ENCODE peak calls at places on chromosomes 6 and 20, in eight cellular contexts. One of them, this sample, is unnamed.

GRCh38 chr20:10524034-10524476 is 89.0 kb downstream of the SLX4IP start:
- DNase-seq in heart right ventricle: peak; percentile 48
- DNase-seq in Right ventricle myocardium inferior: peak; percentile 74
- DNase-seq in activated CD4-positive, alpha-beta memory T cell treated with anti-CD3 and anti-CD28 coated beads, Interleukin-2, amount 10 ng/mL, durations not matched to agents 7 days and 5 days: no peak
- DNase-seq in HTR-8/SVneo: no peak
- DNase-seq in NCI-H1436 treated with DMSO at 0.1 percent for 48 hours: no peak
- DNase-seq in SK-MEL-5: no peak
- DNase-seq in stimulated activated CD4-positive, alpha-beta T cell treated with anti-CD3 and anti-CD28 coated beads, TNF-alpha, amount 100 ng/mL, for 48 hours: no peak
- DNase-seq in this sample: no peak

GRCh38 chr20:51369503-51369902 is 173.0 kb downstream of the NFATC2 start:
- DNase-seq in heart right ventricle: no peak
- DNase-seq in Right ventricle myocardium inferior: no peak
- DNase-seq in activated CD4-positive, alpha-beta memory T cell treated with anti-CD3 and anti-CD28 coated beads, Interleukin-2, amount 10 ng/mL, durations not matched to agents 7 days and 5 days: no peak
- DNase-seq in HTR-8/SVneo: no peak
- DNase-seq in NCI-H1436 treated with DMSO at 0.1 percent for 48 hours: no peak
- DNase-seq in SK-MEL-5: no peak
- DNase-seq in stimulated activated CD4-positive, alpha-beta T cell treated with anti-CD3 and anti-CD28 coated beads, TNF-alpha, amount 100 ng/mL, for 48 hours: no peak
- DNase-seq in this sample: no peak

GRCh38 chr6:7446644-7447325 is 57.2 kb downstream of the RIOK1 start:
- DNase-seq in heart right ventricle: no peak
- DNase-seq in Right ventricle myocardium inferior: no peak
- DNase-seq in activated CD4-positive, alpha-beta memory T cell treated with anti-CD3 and anti-CD28 coated beads, Interleukin-2, amount 10 ng/mL, durations not matched to agents 7 days and 5 days: no peak
- DNase-seq in HTR-8/SVneo: no peak
- DNase-seq in NCI-H1436 treated with DMSO at 0.1 percent for 48 hours: no peak
- DNase-seq in SK-MEL-5: no peak
- DNase-seq in stimulated activated CD4-positive, alpha-beta T cell treated with anti-CD3 and anti-CD28 coated beads, TNF-alpha, amount 100 ng/mL, for 48 hours: no peak
- DNase-seq in this sample: no peak

GRCh38 chr20:38402089-38402488 is 33.0 kb downstream of the SNHG17 start:
- DNase-seq in heart right ventricle: no peak
- DNase-seq in Right ventricle myocardium inferior: no peak
- DNase-seq in activated CD4-positive, alpha-beta memory T cell treated with anti-CD3 and anti-CD28 coated beads, Interleukin-2, amount 10 ng/mL, durations not matched to agents 7 days and 5 days: no peak
- DNase-seq in HTR-8/SVneo: no peak
- DNase-seq in NCI-H1436 treated with DMSO at 0.1 percent for 48 hours: no peak
- DNase-seq in SK-MEL-5: no peak
- DNase-seq in stimulated activated CD4-positive, alpha-beta T cell treated with anti-CD3 and anti-CD28 coated beads, TNF-alpha, amount 100 ng/mL, for 48 hours: no peak
- DNase-seq in this sample: no peak

GRCh38 chr6:28947831-28948270 is 24.1 kb upstream of the TRIM27 start:
- DNase-seq in heart right ventricle: no peak
- DNase-seq in Right ventricle myocardium inferior: no peak
- DNase-seq in activated CD4-positive, alpha-beta memory T cell treated with anti-CD3 and anti-CD28 coated beads, Interleukin-2, amount 10 ng/mL, durations not matched to agents 7 days and 5 days: no peak
- DNase-seq in HTR-8/SVneo: no peak
- DNase-seq in NCI-H1436 treated with DMSO at 0.1 percent for 48 hours: no peak
- DNase-seq in SK-MEL-5: no peak
- DNase-seq in stimulated activated CD4-positive, alpha-beta T cell treated with anti-CD3 and anti-CD28 coated beads, TNF-alpha, amount 100 ng/mL, for 48 hours: no peak
- DNase-seq in this sample: no peak

GRCh38 chr20:50729925-50730764 is 1.2 kb upstream of the PARD6B start:
- DNase-seq in heart right ventricle: no peak
- DNase-seq in Right ventricle myocardium inferior: no peak
- DNase-seq in activated CD4-positive, alpha-beta memory T cell treated with anti-CD3 and anti-CD28 coated beads, Interleukin-2, amount 10 ng/mL, durations not matched to agents 7 days and 5 days: no peak
- DNase-seq in HTR-8/SVneo: no peak
- DNase-seq in NCI-H1436 treated with DMSO at 0.1 percent for 48 hours: no peak
- DNase-seq in SK-MEL-5: no peak
- DNase-seq in stimulated activated CD4-positive, alpha-beta T cell treated with anti-CD3 and anti-CD28 coated beads, TNF-alpha, amount 100 ng/mL, for 48 hours: no peak
- DNase-seq in this sample: no peak

GRCh38 chr6:145977881-145978280 is 13.7 kb upstream of the SHPRH start:
- DNase-seq in heart right ventricle: no peak
- DNase-seq in Right ventricle myocardium inferior: no peak
- DNase-seq in activated CD4-positive, alpha-beta memory T cell treated with anti-CD3 and anti-CD28 coated beads, Interleukin-2, amount 10 ng/mL, durations not matched to agents 7 days and 5 days: no peak
- DNase-seq in HTR-8/SVneo: no peak
- DNase-seq in NCI-H1436 treated with DMSO at 0.1 percent for 48 hours: no peak
- DNase-seq in SK-MEL-5: no peak
- DNase-seq in stimulated activated CD4-positive, alpha-beta T cell treated with anti-CD3 and anti-CD28 coated beads, TNF-alpha, amount 100 ng/mL, for 48 hours: no peak
- DNase-seq in this sample: no peak

GRCh38 chr20:49349678-49350077 is 71.8 kb upstream of the ZNFX1 start:
- DNase-seq in heart right ventricle: no peak
- DNase-seq in Right ventricle myocardium inferior: no peak
- DNase-seq in activated CD4-positive, alpha-beta memory T cell treated with anti-CD3 and anti-CD28 coated beads, Interleukin-2, amount 10 ng/mL, durations not matched to agents 7 days and 5 days: no peak
- DNase-seq in HTR-8/SVneo: no peak
- DNase-seq in NCI-H1436 treated with DMSO at 0.1 percent for 48 hours: no peak
- DNase-seq in SK-MEL-5: no peak
- DNase-seq in stimulated activated CD4-positive, alpha-beta T cell treated with anti-CD3 and anti-CD28 coated beads, TNF-alpha, amount 100 ng/mL, for 48 hours: no peak
- DNase-seq in this sample: no peak

GRCh38 chr6:73455865-73456629 is 4.0 kb upstream of the CGAS start:
- DNase-seq in heart right ventricle: no peak
- DNase-seq in Right ventricle myocardium inferior: no peak
- DNase-seq in activated CD4-positive, alpha-beta memory T cell treated with anti-CD3 and anti-CD28 coated beads, Interleukin-2, amount 10 ng/mL, durations not matched to agents 7 days and 5 days: no peak
- DNase-seq in HTR-8/SVneo: no peak
- DNase-seq in NCI-H1436 treated with DMSO at 0.1 percent for 48 hours: no peak
- DNase-seq in SK-MEL-5: no peak
- DNase-seq in stimulated activated CD4-positive, alpha-beta T cell treated with anti-CD3 and anti-CD28 coated beads, TNF-alpha, amount 100 ng/mL, for 48 hours: no peak
- DNase-seq in this sample: no peak

GRCh38 chr6:26439552-26440125 is 665 bp upstream of the BTN3A3 start:
- DNase-seq in heart right ventricle: no peak
- DNase-seq in Right ventricle myocardium inferior: no peak
- DNase-seq in activated CD4-positive, alpha-beta memory T cell treated with anti-CD3 and anti-CD28 coated beads, Interleukin-2, amount 10 ng/mL, durations not matched to agents 7 days and 5 days: no peak
- DNase-seq in HTR-8/SVneo: no peak
- DNase-seq in NCI-H1436 treated with DMSO at 0.1 percent for 48 hours: no peak
- DNase-seq in SK-MEL-5: no peak
- DNase-seq in stimulated activated CD4-positive, alpha-beta T cell treated with anti-CD3 and anti-CD28 coated beads, TNF-alpha, amount 100 ng/mL, for 48 hours: no peak
- DNase-seq in this sample: no peak

GRCh38 chr20:32642257-32643046 is 31.3 kb downstream of the C20orf203 start:
- DNase-seq in heart right ventricle: no peak
- DNase-seq in Right ventricle myocardium inferior: no peak
- DNase-seq in activated CD4-positive, alpha-beta memory T cell treated with anti-CD3 and anti-CD28 coated beads, Interleukin-2, amount 10 ng/mL, durations not matched to agents 7 days and 5 days: no peak
- DNase-seq in HTR-8/SVneo: no peak
- DNase-seq in NCI-H1436 treated with DMSO at 0.1 percent for 48 hours: no peak
- DNase-seq in SK-MEL-5: no peak
- DNase-seq in stimulated activated CD4-positive, alpha-beta T cell treated with anti-CD3 and anti-CD28 coated beads, TNF-alpha, amount 100 ng/mL, for 48 hours: no peak
- DNase-seq in this sample: no peak

GRCh38 chr20:4038676-4039075 is 23.3 kb upstream of the RNF24 start:
- DNase-seq in heart right ventricle: no peak
- DNase-seq in Right ventricle myocardium inferior: no peak
- DNase-seq in activated CD4-positive, alpha-beta memory T cell treated with anti-CD3 and anti-CD28 coated beads, Interleukin-2, amount 10 ng/mL, durations not matched to agents 7 days and 5 days: no peak
- DNase-seq in HTR-8/SVneo: no peak
- DNase-seq in NCI-H1436 treated with DMSO at 0.1 percent for 48 hours: no peak
- DNase-seq in SK-MEL-5: peak; percentile 11
- DNase-seq in stimulated activated CD4-positive, alpha-beta T cell treated with anti-CD3 and anti-CD28 coated beads, TNF-alpha, amount 100 ng/mL, for 48 hours: no peak
- DNase-seq in this sample: no peak

GRCh38 chr6:72371473-72371872 is 250.4 kb upstream of the KCNQ5 start:
- DNase-seq in heart right ventricle: no peak
- DNase-seq in Right ventricle myocardium inferior: no peak
- DNase-seq in activated CD4-positive, alpha-beta memory T cell treated with anti-CD3 and anti-CD28 coated beads, Interleukin-2, amount 10 ng/mL, durations not matched to agents 7 days and 5 days: no peak
- DNase-seq in HTR-8/SVneo: no peak
- DNase-seq in NCI-H1436 treated with DMSO at 0.1 percent for 48 hours: no peak
- DNase-seq in SK-MEL-5: no peak
- DNase-seq in stimulated activated CD4-positive, alpha-beta T cell treated with anti-CD3 and anti-CD28 coated beads, TNF-alpha, amount 100 ng/mL, for 48 hours: no peak
- DNase-seq in this sample: no peak

GRCh38 chr20:9344080-9344920 is 170.1 kb upstream of the LAMP5 start:
- DNase-seq in heart right ventricle: no peak
- DNase-seq in Right ventricle myocardium inferior: no peak
- DNase-seq in activated CD4-positive, alpha-beta memory T cell treated with anti-CD3 and anti-CD28 coated beads, Interleukin-2, amount 10 ng/mL, durations not matched to agents 7 days and 5 days: no peak
- DNase-seq in HTR-8/SVneo: peak; percentile 28
- DNase-seq in NCI-H1436 treated with DMSO at 0.1 percent for 48 hours: no peak
- DNase-seq in SK-MEL-5: no peak
- DNase-seq in stimulated activated CD4-positive, alpha-beta T cell treated with anti-CD3 and anti-CD28 coated beads, TNF-alpha, amount 100 ng/mL, for 48 hours: no peak
- DNase-seq in this sample: no peak

GRCh38 chr6:167495506-167496391 is 170.9 kb downstream of the TTLL2 start:
- DNase-seq in heart right ventricle: no peak
- DNase-seq in Right ventricle myocardium inferior: no peak
- DNase-seq in activated CD4-positive, alpha-beta memory T cell treated with anti-CD3 and anti-CD28 coated beads, Interleukin-2, amount 10 ng/mL, durations not matched to agents 7 days and 5 days: no peak
- DNase-seq in HTR-8/SVneo: no peak
- DNase-seq in NCI-H1436 treated with DMSO at 0.1 percent for 48 hours: no peak
- DNase-seq in SK-MEL-5: no peak
- DNase-seq in stimulated activated CD4-positive, alpha-beta T cell treated with anti-CD3 and anti-CD28 coated beads, TNF-alpha, amount 100 ng/mL, for 48 hours: no peak
- DNase-seq in this sample: no peak

GRCh38 chr6:98641929-98642328 is 192.4 kb upstream of the POU3F2 start:
- DNase-seq in heart right ventricle: no peak
- DNase-seq in Right ventricle myocardium inferior: no peak
- DNase-seq in activated CD4-positive, alpha-beta memory T cell treated with anti-CD3 and anti-CD28 coated beads, Interleukin-2, amount 10 ng/mL, durations not matched to agents 7 days and 5 days: no peak
- DNase-seq in HTR-8/SVneo: no peak
- DNase-seq in NCI-H1436 treated with DMSO at 0.1 percent for 48 hours: no peak
- DNase-seq in SK-MEL-5: peak; percentile 68
- DNase-seq in stimulated activated CD4-positive, alpha-beta T cell treated with anti-CD3 and anti-CD28 coated beads, TNF-alpha, amount 100 ng/mL, for 48 hours: no peak
- DNase-seq in this sample: no peak

GRCh38 chr6:111727798-111728197 is 122.1 kb upstream of the TRAF3IP2 start:
- DNase-seq in heart right ventricle: no peak
- DNase-seq in Right ventricle myocardium inferior: no peak
- DNase-seq in activated CD4-positive, alpha-beta memory T cell treated with anti-CD3 and anti-CD28 coated beads, Interleukin-2, amount 10 ng/mL, durations not matched to agents 7 days and 5 days: no peak
- DNase-seq in HTR-8/SVneo: no peak
- DNase-seq in NCI-H1436 treated with DMSO at 0.1 percent for 48 hours: no peak
- DNase-seq in SK-MEL-5: peak; percentile 65
- DNase-seq in stimulated activated CD4-positive, alpha-beta T cell treated with anti-CD3 and anti-CD28 coated beads, TNF-alpha, amount 100 ng/mL, for 48 hours: no peak
- DNase-seq in this sample: no peak

GRCh38 chr6:42341221-42341620 is 110.5 kb downstream of the TRERF1 start:
- DNase-seq in heart right ventricle: no peak
- DNase-seq in Right ventricle myocardium inferior: no peak
- DNase-seq in activated CD4-positive, alpha-beta memory T cell treated with anti-CD3 and anti-CD28 coated beads, Interleukin-2, amount 10 ng/mL, durations not matched to agents 7 days and 5 days: no peak
- DNase-seq in HTR-8/SVneo: no peak
- DNase-seq in NCI-H1436 treated with DMSO at 0.1 percent for 48 hours: no peak
- DNase-seq in SK-MEL-5: no peak
- DNase-seq in stimulated activated CD4-positive, alpha-beta T cell treated with anti-CD3 and anti-CD28 coated beads, TNF-alpha, amount 100 ng/mL, for 48 hours: no peak
- DNase-seq in this sample: no peak

GRCh38 chr6:138012682-138013081 is 94.5 kb downstream of the PERP start:
- DNase-seq in heart right ventricle: no peak
- DNase-seq in Right ventricle myocardium inferior: no peak
- DNase-seq in activated CD4-positive, alpha-beta memory T cell treated with anti-CD3 and anti-CD28 coated beads, Interleukin-2, amount 10 ng/mL, durations not matched to agents 7 days and 5 days: no peak
- DNase-seq in HTR-8/SVneo: no peak
- DNase-seq in NCI-H1436 treated with DMSO at 0.1 percent for 48 hours: no peak
- DNase-seq in SK-MEL-5: no peak
- DNase-seq in stimulated activated CD4-positive, alpha-beta T cell treated with anti-CD3 and anti-CD28 coated beads, TNF-alpha, amount 100 ng/mL, for 48 hours: no peak
- DNase-seq in this sample: no peak

GRCh38 chr20:17460119-17460518 is 71.1 kb downstream of the BFSP1 start:
- DNase-seq in heart right ventricle: no peak
- DNase-seq in Right ventricle myocardium inferior: no peak
- DNase-seq in activated CD4-positive, alpha-beta memory T cell treated with anti-CD3 and anti-CD28 coated beads, Interleukin-2, amount 10 ng/mL, durations not matched to agents 7 days and 5 days: no peak
- DNase-seq in HTR-8/SVneo: no peak
- DNase-seq in NCI-H1436 treated with DMSO at 0.1 percent for 48 hours: no peak
- DNase-seq in SK-MEL-5: peak; percentile 27
- DNase-seq in stimulated activated CD4-positive, alpha-beta T cell treated with anti-CD3 and anti-CD28 coated beads, TNF-alpha, amount 100 ng/mL, for 48 hours: no peak
- DNase-seq in this sample: no peak

GRCh38 chr20:21901470-21902275 is 196.2 kb downstream of the PAX1 start:
- DNase-seq in heart right ventricle: peak; percentile 52
- DNase-seq in Right ventricle myocardium inferior: peak; percentile 74
- DNase-seq in activated CD4-positive, alpha-beta memory T cell treated with anti-CD3 and anti-CD28 coated beads, Interleukin-2, amount 10 ng/mL, durations not matched to agents 7 days and 5 days: no peak
- DNase-seq in HTR-8/SVneo: no peak
- DNase-seq in NCI-H1436 treated with DMSO at 0.1 percent for 48 hours: no peak
- DNase-seq in SK-MEL-5: no peak
- DNase-seq in stimulated activated CD4-positive, alpha-beta T cell treated with anti-CD3 and anti-CD28 coated beads, TNF-alpha, amount 100 ng/mL, for 48 hours: no peak
- DNase-seq in this sample: no peak

GRCh38 chr6:27293436-27294152 is 18.5 kb downstream of the POM121L2 start:
- DNase-seq in heart right ventricle: no peak
- DNase-seq in Right ventricle myocardium inferior: no peak
- DNase-seq in activated CD4-positive, alpha-beta memory T cell treated with anti-CD3 and anti-CD28 coated beads, Interleukin-2, amount 10 ng/mL, durations not matched to agents 7 days and 5 days: no peak
- DNase-seq in HTR-8/SVneo: no peak
- DNase-seq in NCI-H1436 treated with DMSO at 0.1 percent for 48 hours: no peak
- DNase-seq in SK-MEL-5: peak; percentile 89
- DNase-seq in stimulated activated CD4-positive, alpha-beta T cell treated with anti-CD3 and anti-CD28 coated beads, TNF-alpha, amount 100 ng/mL, for 48 hours: no peak
- DNase-seq in this sample: no peak

GRCh38 chr20:44619294-44619693 is 32.2 kb downstream of the ADA start:
- DNase-seq in heart right ventricle: no peak
- DNase-seq in Right ventricle myocardium inferior: peak; percentile 27
- DNase-seq in activated CD4-positive, alpha-beta memory T cell treated with anti-CD3 and anti-CD28 coated beads, Interleukin-2, amount 10 ng/mL, durations not matched to agents 7 days and 5 days: no peak
- DNase-seq in HTR-8/SVneo: no peak
- DNase-seq in NCI-H1436 treated with DMSO at 0.1 percent for 48 hours: no peak
- DNase-seq in SK-MEL-5: no peak
- DNase-seq in stimulated activated CD4-positive, alpha-beta T cell treated with anti-CD3 and anti-CD28 coated beads, TNF-alpha, amount 100 ng/mL, for 48 hours: no peak
- DNase-seq in this sample: no peak

GRCh38 chr20:40753472-40753871 is 64.4 kb upstream of the MAFB start:
- DNase-seq in heart right ventricle: no peak
- DNase-seq in Right ventricle myocardium inferior: no peak
- DNase-seq in activated CD4-positive, alpha-beta memory T cell treated with anti-CD3 and anti-CD28 coated beads, Interleukin-2, amount 10 ng/mL, durations not matched to agents 7 days and 5 days: no peak
- DNase-seq in HTR-8/SVneo: no peak
- DNase-seq in NCI-H1436 treated with DMSO at 0.1 percent for 48 hours: no peak
- DNase-seq in SK-MEL-5: no peak
- DNase-seq in stimulated activated CD4-positive, alpha-beta T cell treated with anti-CD3 and anti-CD28 coated beads, TNF-alpha, amount 100 ng/mL, for 48 hours: no peak
- DNase-seq in this sample: no peak

GRCh38 chr20:11080776-11081406 is 407.1 kb upstream of the JAG1 start:
- DNase-seq in heart right ventricle: no peak
- DNase-seq in Right ventricle myocardium inferior: no peak
- DNase-seq in activated CD4-positive, alpha-beta memory T cell treated with anti-CD3 and anti-CD28 coated beads, Interleukin-2, amount 10 ng/mL, durations not matched to agents 7 days and 5 days: no peak
- DNase-seq in HTR-8/SVneo: no peak
- DNase-seq in NCI-H1436 treated with DMSO at 0.1 percent for 48 hours: no peak
- DNase-seq in SK-MEL-5: no peak
- DNase-seq in stimulated activated CD4-positive, alpha-beta T cell treated with anti-CD3 and anti-CD28 coated beads, TNF-alpha, amount 100 ng/mL, for 48 hours: no peak
- DNase-seq in this sample: no peak

GRCh38 chr6:3776881-3777507 is 25.5 kb upstream of the PXDC1 start:
- DNase-seq in heart right ventricle: no peak
- DNase-seq in Right ventricle myocardium inferior: no peak
- DNase-seq in activated CD4-positive, alpha-beta memory T cell treated with anti-CD3 and anti-CD28 coated beads, Interleukin-2, amount 10 ng/mL, durations not matched to agents 7 days and 5 days: no peak
- DNase-seq in HTR-8/SVneo: peak; percentile 45
- DNase-seq in NCI-H1436 treated with DMSO at 0.1 percent for 48 hours: no peak
- DNase-seq in SK-MEL-5: peak; percentile 32
- DNase-seq in stimulated activated CD4-positive, alpha-beta T cell treated with anti-CD3 and anti-CD28 coated beads, TNF-alpha, amount 100 ng/mL, for 48 hours: no peak
- DNase-seq in this sample: no peak

GRCh38 chr20:44218441-44218840 is 7.9 kb upstream of the OSER1 start:
- DNase-seq in heart right ventricle: no peak
- DNase-seq in Right ventricle myocardium inferior: no peak
- DNase-seq in activated CD4-positive, alpha-beta memory T cell treated with anti-CD3 and anti-CD28 coated beads, Interleukin-2, amount 10 ng/mL, durations not matched to agents 7 days and 5 days: peak; percentile 60
- DNase-seq in HTR-8/SVneo: no peak
- DNase-seq in NCI-H1436 treated with DMSO at 0.1 percent for 48 hours: no peak
- DNase-seq in SK-MEL-5: no peak
- DNase-seq in stimulated activated CD4-positive, alpha-beta T cell treated with anti-CD3 and anti-CD28 coated beads, TNF-alpha, amount 100 ng/mL, for 48 hours: no peak
- DNase-seq in this sample: peak; percentile 36

GRCh38 chr6:23696946-23697345 is 429.1 kb upstream of the NRSN1 start:
- DNase-seq in heart right ventricle: no peak
- DNase-seq in Right ventricle myocardium inferior: no peak
- DNase-seq in activated CD4-positive, alpha-beta memory T cell treated with anti-CD3 and anti-CD28 coated beads, Interleukin-2, amount 10 ng/mL, durations not matched to agents 7 days and 5 days: no peak
- DNase-seq in HTR-8/SVneo: no peak
- DNase-seq in NCI-H1436 treated with DMSO at 0.1 percent for 48 hours: no peak
- DNase-seq in SK-MEL-5: no peak
- DNase-seq in stimulated activated CD4-positive, alpha-beta T cell treated with anti-CD3 and anti-CD28 coated beads, TNF-alpha, amount 100 ng/mL, for 48 hours: no peak
- DNase-seq in this sample: no peak

GRCh38 chr6:126723541-126724170 is 383.7 kb downstream of the CENPW start:
- DNase-seq in heart right ventricle: no peak
- DNase-seq in Right ventricle myocardium inferior: no peak
- DNase-seq in activated CD4-positive, alpha-beta memory T cell treated with anti-CD3 and anti-CD28 coated beads, Interleukin-2, amount 10 ng/mL, durations not matched to agents 7 days and 5 days: no peak
- DNase-seq in HTR-8/SVneo: no peak
- DNase-seq in NCI-H1436 treated with DMSO at 0.1 percent for 48 hours: no peak
- DNase-seq in SK-MEL-5: no peak
- DNase-seq in stimulated activated CD4-positive, alpha-beta T cell treated with anti-CD3 and anti-CD28 coated beads, TNF-alpha, amount 100 ng/mL, for 48 hours: no peak
- DNase-seq in this sample: no peak

GRCh38 chr20:21510414-21510971 is 3.4 kb downstream of the NKX2-2 start:
- DNase-seq in heart right ventricle: no peak
- DNase-seq in Right ventricle myocardium inferior: no peak
- DNase-seq in activated CD4-positive, alpha-beta memory T cell treated with anti-CD3 and anti-CD28 coated beads, Interleukin-2, amount 10 ng/mL, durations not matched to agents 7 days and 5 days: no peak
- DNase-seq in HTR-8/SVneo: no peak
- DNase-seq in NCI-H1436 treated with DMSO at 0.1 percent for 48 hours: no peak
- DNase-seq in SK-MEL-5: no peak
- DNase-seq in stimulated activated CD4-positive, alpha-beta T cell treated with anti-CD3 and anti-CD28 coated beads, TNF-alpha, amount 100 ng/mL, for 48 hours: no peak
- DNase-seq in this sample: no peak

GRCh38 chr6:132663661-132664060 is 4.7 kb upstream of the TAAR1 start:
- DNase-seq in heart right ventricle: no peak
- DNase-seq in Right ventricle myocardium inferior: no peak
- DNase-seq in activated CD4-positive, alpha-beta memory T cell treated with anti-CD3 and anti-CD28 coated beads, Interleukin-2, amount 10 ng/mL, durations not matched to agents 7 days and 5 days: no peak
- DNase-seq in HTR-8/SVneo: no peak
- DNase-seq in NCI-H1436 treated with DMSO at 0.1 percent for 48 hours: no peak
- DNase-seq in SK-MEL-5: no peak
- DNase-seq in stimulated activated CD4-positive, alpha-beta T cell treated with anti-CD3 and anti-CD28 coated beads, TNF-alpha, amount 100 ng/mL, for 48 hours: no peak
- DNase-seq in this sample: no peak

GRCh38 chr6:41649596-41649995 is 11.3 kb downstream of the MDFI start:
- DNase-seq in heart right ventricle: no peak
- DNase-seq in Right ventricle myocardium inferior: no peak
- DNase-seq in activated CD4-positive, alpha-beta memory T cell treated with anti-CD3 and anti-CD28 coated beads, Interleukin-2, amount 10 ng/mL, durations not matched to agents 7 days and 5 days: no peak
- DNase-seq in HTR-8/SVneo: no peak
- DNase-seq in NCI-H1436 treated with DMSO at 0.1 percent for 48 hours: no peak
- DNase-seq in SK-MEL-5: no peak
- DNase-seq in stimulated activated CD4-positive, alpha-beta T cell treated with anti-CD3 and anti-CD28 coated beads, TNF-alpha, amount 100 ng/mL, for 48 hours: no peak
- DNase-seq in this sample: no peak